ENCODE peak calls at places on chromosome 16, in four cellular contexts. H, C, X and W are unnamed samples.

GRCh38 chr16:2966803-2967184 is 2.4 kb upstream of the PAQR4 start:
- DNase-seq in H (no peak), C (peak), X (no peak), W (no peak)

GRCh38 chr16:75494696-75495601 is at the start of gene CHST6:
- DNase-seq in H (no peak), C (peak), X (peak), W (peak)

GRCh38 chr16:81567987-81568748 is 123.6 kb downstream of the CMIP start:
- DNase-seq in H (peak), C (no peak), X (no peak), W (no peak)

GRCh38 chr16:56300901-56301351 is 109.6 kb downstream of the GNAO1 start:
- DNase-seq in H (peak), C (no peak), X (no peak), W (peak)

GRCh38 chr16:379183-379960 is 2.4 kb downstream of the PGAP6 start:
- DNase-seq in H (no peak), C (peak), X (peak), W (peak)

GRCh38 chr16:31134091-31134571 is 1.4 kb downstream of the PRSS8 start:
- DNase-seq in H (peak), C (no peak), X (no peak), W (peak)

GRCh38 chr16:359871-360697 is 7.6 kb upstream of the AXIN1 start:
- DNase-seq in H (no peak), C (no peak), X (no peak), W (no peak)

GRCh38 chr16:24010440-24011089 is 174.8 kb downstream of the PRKCB start:
- DNase-seq in H (peak), C (peak), X (peak), W (peak)

GRCh38 chr16:29995330-29995910 is at the start of gene HIRIP3:
- DNase-seq in H (peak), C (peak), X (peak), W (peak)

GRCh38 chr16:85480727-85481101 is 132.4 kb upstream of the GSE1 start:
- DNase-seq in H (no peak), C (no peak), X (no peak), W (no peak)

GRCh38 chr16:24541534-24541933 is 2.2 kb downstream of the RBBP6 start:
- DNase-seq in H (no peak), C (no peak), X (no peak), W (no peak)

GRCh38 chr16:83356266-83356665 is 451.5 kb upstream of the HSBP1 start:
- DNase-seq in H (peak), C (no peak), X (peak), W (peak)

GRCh38 chr16:75329933-75330332 is 78.5 kb upstream of the BCAR1 start:
- DNase-seq in H (no peak), C (no peak), X (no peak), W (no peak)

GRCh38 chr16:4263504-4264436 is 9.1 kb downstream of the TFAP4 start:
- DNase-seq in H (peak), C (peak), X (peak), W (peak)

GRCh38 chr16:526181-527014 is 1.1 kb upstream of the CAPN15 start:
- DNase-seq in H (peak), C (no peak), X (no peak), W (peak)

GRCh38 chr16:75087040-75087979 is 29.3 kb downstream of the LDHD start:
- DNase-seq in H (peak), C (no peak), X (no peak), W (no peak)

GRCh38 chr16:72873853-72874252 is 174.1 kb downstream of the ZFHX3 start:
- DNase-seq in H (no peak), C (no peak), X (no peak), W (no peak)

GRCh38 chr16:48596326-48596725 is 13.7 kb downstream of the N4BP1 start:
- DNase-seq in H (no peak), C (no peak), X (no peak), W (no peak)

GRCh38 chr16:74836111-74836671 is 61.6 kb upstream of the FA2H start:
- DNase-seq in H (no peak), C (no peak), X (no peak), W (no peak)

GRCh38 chr16:10850478-10850850 is 26.5 kb upstream of the CIITA start:
- DNase-seq in H (no peak), C (no peak), X (no peak), W (no peak)

GRCh38 chr16:29315046-29315445 is 91.5 kb downstream of the NPIPB11 start:
- DNase-seq in H (peak), C (no peak), X (no peak), W (no peak)

GRCh38 chr16:86363836-86364618 is 146.3 kb upstream of the FOXF1 start:
- DNase-seq in H (no peak), C (no peak), X (no peak), W (no peak)

GRCh38 chr16:88566158-88566557 is 4.0 kb upstream of the ZC3H18 start:
- DNase-seq in H (peak), C (no peak), X (no peak), W (peak)

GRCh38 chr16:78729687-78730086 is 630.2 kb downstream of the WWOX start:
- DNase-seq in H (no peak), C (no peak), X (no peak), W (no peak)

GRCh38 chr16:50621452-50621792 is 59.7 kb downstream of the SNX20 start:
- DNase-seq in H (no peak), C (no peak), X (no peak), W (no peak)

GRCh38 chr16:82660078-82660645 is 33.4 kb downstream of the CDH13 start:
- DNase-seq in H (peak), C (no peak), X (peak), W (no peak)

GRCh38 chr16:48960830-48961229 is 320.8 kb downstream of the CBLN1 start:
- DNase-seq in H (no peak), C (no peak), X (no peak), W (no peak)

GRCh38 chr16:72877374-72878028 is 170.4 kb downstream of the ZFHX3 start:
- DNase-seq in H (peak), C (no peak), X (no peak), W (peak)

GRCh38 chr16:10126686-10127085 is 55.5 kb downstream of the GRIN2A start:
- DNase-seq in H (peak), C (no peak), X (no peak), W (no peak)

GRCh38 chr16:77171750-77172635 is 19.0 kb upstream of the MON1B start:
- DNase-seq in H (peak), C (no peak), X (no peak), W (peak)

GRCh38 chr16:85151603-85152413 is 39.5 kb upstream of the CIBAR2 start:
- DNase-seq in H (peak), C (no peak), X (no peak), W (peak)

GRCh38 chr16:50195276-50195675 is 42.2 kb downstream of the TENT4B start:
- DNase-seq in H (peak), C (no peak), X (no peak), W (no peak)

GRCh38 chr16:75621170-75621477 is 2.0 kb downstream of the ADAT1 start:
- DNase-seq in H (peak), C (no peak), X (no peak), W (peak)

GRCh38 chr16:24838554-24839266 is 7.1 kb upstream of the SLC5A11 start:
- DNase-seq in H (peak), C (no peak), X (no peak), W (no peak)

GRCh38 chr16:75238853-75239371 is 12.5 kb downstream of the BCAR1 start:
- DNase-seq in H (no peak), C (no peak), X (peak), W (no peak)

GRCh38 chr16:20074089-20074956 is 633 bp upstream of the GPR139 start:
- DNase-seq in H (no peak), C (no peak), X (no peak), W (no peak)

DNA sequence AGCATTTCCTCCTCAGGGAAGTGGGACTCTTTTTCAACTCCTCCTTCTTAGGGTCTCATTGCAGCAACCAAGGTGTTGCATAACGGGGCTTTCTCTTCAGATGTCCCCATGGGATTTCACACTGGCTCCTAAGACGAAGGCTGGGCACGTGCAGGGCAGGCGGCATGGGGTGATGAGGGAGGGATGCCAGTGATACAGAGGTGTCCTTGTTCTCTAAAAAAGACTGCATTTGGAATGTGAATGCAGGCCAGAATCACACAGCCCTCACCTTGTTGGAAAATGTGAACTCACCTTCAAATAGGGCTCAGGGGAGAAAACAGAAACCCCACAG is 105.6 kb downstream of the XYLT1 start:
- DNase-seq in H (no peak), C (no peak), X (no peak), W (no peak)
- H2AK5ac ChIP-seq in H (no peak), C (no peak), X (no peak), W (no peak)

GRCh38 chr16:87417511-87417910 is 25.4 kb downstream of the MAP1LC3B start:
- DNase-seq in H (no peak), C (no peak), X (no peak), W (no peak)

GRCh38 chr16:87418216-87418615 is 26.1 kb downstream of the MAP1LC3B start:
- DNase-seq in H (no peak), C (no peak), X (no peak), W (no peak)

GRCh38 chr16:87416826-87417471 is 24.8 kb downstream of the MAP1LC3B start:
- DNase-seq in H (peak), C (no peak), X (no peak), W (no peak)

GRCh38 chr16:87419971-87420370 is 27.8 kb downstream of the MAP1LC3B start:
- DNase-seq in H (no peak), C (no peak), X (no peak), W (no peak)

GRCh38 chr16:87418644-87419043 is 26.5 kb downstream of the MAP1LC3B start:
- DNase-seq in H (no peak), C (no peak), X (no peak), W (no peak)
- H4K5ac ChIP-seq in H (no peak), C (no peak), X (no peak), W (no peak)

GRCh38 chr16:58509256-58510096 is 5.8 kb upstream of the SETD6 start:
- DNase-seq in H (no peak), C (no peak), X (no peak), W (no peak)

GRCh38 chr16:58508671-58509251 is 6.6 kb upstream of the SETD6 start:
- DNase-seq in H (no peak), C (no peak), X (no peak), W (no peak)

GRCh38 chr16:58511933-58512815 is 3.1 kb upstream of the SETD6 start:
- DNase-seq in H (peak), C (peak), X (peak), W (peak)

GRCh38 chr16:58510097-58510775 is 5.1 kb upstream of the SETD6 start:
- DNase-seq in H (no peak), C (peak), X (no peak), W (no peak)

GRCh38 chr16:58510776-58511628 is 4.3 kb upstream of the SETD6 start:
- DNase-seq in H (no peak), C (peak), X (no peak), W (no peak)
- H3K23ac ChIP-seq in H (no peak), C (no peak), X (no peak), W (no peak)

GRCh38 chr16:66477028-66477515 is 50.0 kb downstream of the BEAN1 start:
- DNase-seq in H (no peak), C (no peak), X (no peak), W (peak)
- H2AK5ac ChIP-seq in H (no peak), C (no peak), X (no peak), W (no peak)

GRCh38 chr16:71387045-71387871 is 28.7 kb downstream of the CALB2 start:
- DNase-seq in H (no peak), C (no peak), X (peak), W (peak)
- H4K5ac ChIP-seq in H (no peak), C (no peak), X (no peak), W (no peak)

DNA sequence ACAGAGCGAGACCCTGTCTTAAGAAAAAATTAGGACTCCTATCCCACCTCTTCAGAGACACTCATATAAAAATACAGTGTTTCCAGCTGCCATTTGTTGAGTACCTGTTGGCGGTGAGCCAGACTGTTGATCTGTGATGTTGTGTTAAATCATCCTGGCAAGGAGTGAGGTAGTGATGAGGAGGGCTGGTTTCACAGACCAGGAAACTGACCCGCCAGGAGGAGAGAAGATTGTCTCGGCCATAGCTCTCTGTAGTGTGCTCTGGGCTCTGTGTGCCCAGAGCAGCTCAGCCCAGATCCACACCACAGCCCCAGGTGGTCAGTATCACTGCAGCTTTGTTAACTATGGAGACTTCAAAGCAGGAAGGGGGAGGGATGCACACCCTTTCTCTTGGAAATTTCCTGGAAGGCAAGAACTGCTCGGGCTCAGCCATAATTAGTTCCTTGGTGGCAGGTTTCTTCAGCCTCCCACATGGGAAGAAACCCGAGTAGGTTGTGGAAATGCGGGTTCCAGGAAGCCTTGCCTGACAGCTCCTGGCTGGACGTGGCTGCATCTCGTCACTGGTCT is 343.0 kb downstream of the SNX29 start:
- DNase-seq in H (no peak), C (no peak), X (no peak), W (peak)
- H3K23ac ChIP-seq in H (peak), C (no peak), X (no peak), W (no peak)